ENCODE peak calls at places on chromosomes 3 and 15, in seven cellular contexts. D, N, C, Y, Z, A and K are unnamed samples.

GRCh38 chr3:161239700-161240099 is 18.6 kb downstream of the NMD3 start:
- DNase-seq in A (no peak), D (no peak), N (no peak), Y (no peak), Z (no peak), C (peak), K (no peak)

GRCh38 chr15:70088887-70089691 is 8.6 kb downstream of the TLE3 start:
- DNase-seq in Z (peak), Y (no peak), N (no peak), D (no peak), C (peak), A (peak), K (no peak)

GRCh38 chr15:70521576-70522322 is 241.6 kb downstream of the UACA start:
- DNase-seq in A (no peak), D (no peak), C (no peak), Z (no peak), N (no peak), Y (no peak), K (no peak)

GRCh38 chr15:33729648-33730047 is 238.6 kb upstream of the CHRM5 start:
- DNase-seq in Y (no peak), Z (no peak), A (no peak), N (no peak), C (peak), D (no peak), K (no peak)

GRCh38 chr3:132378846-132379245 is 38.5 kb upstream of the DNAJC13 start:
- DNase-seq in C (no peak), Y (no peak), D (no peak), Z (no peak), A (no peak), N (no peak), K (peak)

GRCh38 chr3:122169911-122170310 is 13.6 kb upstream of the CASR start:
- DNase-seq in Z (no peak), Y (no peak), C (no peak), N (no peak), D (no peak), A (no peak), K (no peak)

GRCh38 chr3:69787436-69788168 is 48.3 kb downstream of the MITF start:
- DNase-seq in A (peak), Y (no peak), D (no peak), Z (no peak), N (no peak), C (peak), K (no peak)

GRCh38 chr15:32657198-32657886 is 15.8 kb downstream of the SCG5 start:
- DNase-seq in Z (no peak), N (no peak), Y (no peak), A (no peak), C (no peak), D (peak), K (no peak)

GRCh38 chr15:89917442-89918085 is 4.8 kb upstream of the ARPIN start:
- DNase-seq in C (no peak), N (no peak), Z (no peak), Y (no peak), D (no peak), A (no peak), K (no peak)

GRCh38 chr3:95302044-95302443 is 1239.2 kb downstream of the NSUN3 start:
- DNase-seq in Y (no peak), C (peak), D (no peak), A (no peak), Z (no peak), N (no peak), K (no peak)

GRCh38 chr15:89332446-89332845 is 2.2 kb downstream of the POLG start:
- DNase-seq in D (no peak), Y (no peak), C (peak), Z (no peak), N (no peak), A (no peak), K (no peak)